ENCODE peak calls at places on chromosomes 2 and 18, in six cellular contexts. T, Z, Y, R, H and B are unnamed samples.

GRCh38 chr2:168700615-168701245 is 101.7 kb upstream of the NOSTRIN start:
- DNase-seq in T (no peak), Z (no peak), Y (no peak), R (no peak), H (no peak), B (no peak)

GRCh38 chr18:9782073-9782857 is 74.2 kb downstream of the RAB31 start:
- DNase-seq in T (no peak), Z (no peak), Y (no peak), R (peak; percentile 81), H (peak; percentile 85), B (no peak)

GRCh38 chr2:74560591-74560990 is 6.1 kb downstream of the DOK1 start:
- DNase-seq in T (no peak), Z (no peak), Y (no peak), R (no peak), H (no peak), B (no peak)

GRCh38 chr2:144152817-144153271 is 367.1 kb downstream of the ZEB2 start:
- DNase-seq in T (no peak), Z (no peak), Y (no peak), R (peak; percentile 77), H (no peak), B (no peak)

GRCh38 chr18:79385749-79386341 is 9.9 kb upstream of the NFATC1 start:
- DNase-seq in T (no peak), Z (no peak), Y (peak; percentile 25), R (no peak), H (no peak), B (peak; percentile 46)

GRCh38 chr18:78980777-78981651 is 1.4 kb downstream of the SALL3 start:
- DNase-seq in T (no peak), Z (no peak), Y (no peak), R (no peak), H (no peak), B (no peak)

GRCh38 chr2:167345559-167345958 is 457.3 kb downstream of the XIRP2 start:
- DNase-seq in T (no peak), Z (no peak), Y (no peak), R (no peak), H (no peak), B (no peak)

GRCh38 chr18:36602071-36602470 is 226.7 kb downstream of the TPGS2 start:
- DNase-seq in T (no peak), Z (no peak), Y (no peak), R (no peak), H (no peak), B (no peak)

GRCh38 chr2:181371195-181371594 is 86.0 kb upstream of the ITGA4 start:
- DNase-seq in T (no peak), Z (no peak), Y (no peak), R (no peak), H (no peak), B (no peak)

GRCh38 chr2:233083782-233084181 is 23.6 kb downstream of the INPP5D start:
- DNase-seq in T (no peak), Z (no peak), Y (no peak), R (no peak), H (no peak), B (no peak)

GRCh38 chr2:85353876-85354285 is 447 bp downstream of the RETSAT start:
- DNase-seq in T (no peak), Z (peak; percentile 75), Y (no peak), R (peak; percentile 36), H (no peak), B (no peak)

GRCh38 chr18:48788378-48788777 is 162.4 kb downstream of the SMAD7 start:
- DNase-seq in T (no peak), Z (peak; percentile 4), Y (no peak), R (no peak), H (no peak), B (no peak)

GRCh38 chr2:233480490-233481202 is 85.9 kb downstream of the USP40 start:
- DNase-seq in T (no peak), Z (no peak), Y (no peak), R (no peak), H (no peak), B (no peak)

GRCh38 chr2:105114551-105114950 is 76.7 kb downstream of the MRPS9 start:
- DNase-seq in T (no peak), Z (no peak), Y (no peak), R (peak; percentile 65), H (peak; percentile 48), B (peak; percentile 38)

GRCh38 chr2:182980115-182980514 is 58.1 kb downstream of the NCKAP1 start:
- DNase-seq in T (no peak), Z (no peak), Y (no peak), R (peak; percentile 46), H (no peak), B (no peak)

GRCh38 chr2:150605664-150606063 is 118.2 kb upstream of the RND3 start:
- DNase-seq in T (no peak), Z (no peak), Y (no peak), R (no peak), H (no peak), B (no peak)

GRCh38 chr2:28068098-28068497 is 177.6 kb downstream of the BABAM2 start:
- DNase-seq in T (no peak), Z (no peak), Y (no peak), R (peak; percentile 39), H (no peak), B (no peak)

GRCh38 chr2:73716518-73717250 is 20.5 kb downstream of the TPRKB start:
- DNase-seq in T (no peak), Z (no peak), Y (no peak), R (no peak), H (peak; percentile 1), B (no peak)

GRCh38 chr18:59715966-59716369 is 18.7 kb upstream of the CCBE1 start:
- DNase-seq in T (no peak), Z (no peak), Y (no peak), R (peak; percentile 97), H (peak; percentile 65), B (no peak)

GRCh38 chr2:85728883-85729824 is 24.6 kb upstream of the ATOH8 start:
- DNase-seq in T (peak; percentile 73), Z (peak; percentile 90), Y (peak; percentile 90), R (peak; percentile 66), H (no peak), B (peak; percentile 76)

GRCh38 chr2:32262105-32262504 is 2.6 kb downstream of the NLRC4 start:
- DNase-seq in T (no peak), Z (no peak), Y (no peak), R (no peak), H (no peak), B (no peak)

GRCh38 chr2:192053921-192054320 is 140.8 kb downstream of the TMEFF2 start:
- DNase-seq in T (no peak), Z (no peak), Y (no peak), R (no peak), H (no peak), B (no peak)

DNA sequence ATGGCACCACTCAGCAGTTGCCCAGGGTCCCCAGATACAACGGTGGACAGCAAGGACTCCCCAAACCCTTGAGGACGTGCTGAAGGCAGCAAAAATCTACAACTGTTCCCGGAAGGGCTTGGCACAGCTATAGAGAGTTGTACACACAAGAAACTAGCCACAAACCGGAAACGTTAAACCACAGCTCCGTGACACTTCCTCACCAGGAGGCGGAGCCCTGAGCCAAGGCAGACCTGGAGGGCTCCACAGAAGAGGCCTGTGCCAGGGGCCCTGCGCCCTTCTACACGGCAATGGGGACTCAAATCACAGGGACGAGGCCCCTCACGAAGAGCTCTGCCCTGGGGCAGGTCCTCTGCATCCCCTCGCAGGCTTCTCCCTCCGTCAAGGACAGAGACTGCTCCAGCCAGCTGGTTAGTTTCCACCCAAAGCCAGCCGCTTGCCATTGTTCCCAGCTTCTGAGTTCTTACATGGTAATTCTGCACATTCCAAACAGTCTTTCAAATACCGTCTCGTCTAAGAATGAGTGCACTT is 133.3 kb downstream of the HDAC4 start:
- DNase-seq in T (peak; percentile 94), Z (no peak), Y (no peak), R (peak; percentile 37), H (no peak), B (no peak)
- TF ChIP-seq CTCF in T (peak; percentile 64), Z (no peak), Y (peak; percentile 33), R (peak; percentile 32), H (peak; percentile 34), B (no peak)

GRCh38 chr2:20177556-20178403 is 47.1 kb downstream of the SDC1 start:
- DNase-seq in T (no peak), Z (no peak), Y (no peak), R (no peak), H (no peak), B (no peak)
- TF ChIP-seq CTCF in T (no peak), Z (no peak), Y (peak; percentile 33), R (no peak), H (no peak), B (no peak)

GRCh38 chr2:21055451-21055850 is 11.6 kb upstream of the APOB start:
- DNase-seq in T (no peak), Z (no peak), Y (no peak), R (no peak), H (no peak), B (no peak)
- TF ChIP-seq CTCF in T (no peak), Z (no peak), Y (no peak), R (no peak), H (no peak), B (no peak)

GRCh38 chr2:45439788-45440773 is 171.0 kb downstream of the SRBD1 start:
- DNase-seq in T (no peak), Z (no peak), Y (no peak), R (no peak), H (no peak), B (no peak)
- TF ChIP-seq CTCF in T (no peak), Z (peak; percentile 25), Y (peak; percentile 34), R (peak; percentile 23), H (peak; percentile 38), B (no peak)

GRCh38 chr2:148513425-148513824 is 131.1 kb upstream of the EPC2 start:
- DNase-seq in T (no peak), Z (no peak), Y (no peak), R (no peak), H (no peak), B (no peak)

GRCh38 chr2:148509703-148510036 is 134.9 kb upstream of the EPC2 start:
- DNase-seq in T (no peak), Z (no peak), Y (no peak), R (no peak), H (no peak), B (no peak)

GRCh38 chr2:148511883-148512282 is 132.7 kb upstream of the EPC2 start:
- DNase-seq in T (no peak), Z (no peak), Y (no peak), R (no peak), H (no peak), B (no peak)

GRCh38 chr2:148507970-148508369 is 136.6 kb upstream of the EPC2 start:
- DNase-seq in T (no peak), Z (no peak), Y (peak; percentile 46), R (no peak), H (no peak), B (no peak)

GRCh38 chr2:148508878-148509702 is 135.5 kb upstream of the EPC2 start:
- DNase-seq in T (peak; percentile 84), Z (peak; percentile 85), Y (peak; percentile 94), R (peak; percentile 67), H (peak; percentile 55), B (peak; percentile 63)
- TF ChIP-seq CTCF in T (peak; percentile 86), Z (peak; percentile 87), Y (peak; percentile 94), R (peak; percentile 86), H (peak; percentile 98), B (peak; percentile 98)

GRCh38 chr2:53268086-53268485 is 499.5 kb upstream of the CHAC2 start:
- DNase-seq in T (no peak), Z (no peak), Y (no peak), R (no peak), H (no peak), B (no peak)
- TF ChIP-seq CTCF in T (no peak), Z (peak; percentile 38), Y (peak; percentile 52), R (peak; percentile 39), H (peak; percentile 37), B (no peak)